ENCODE peak calls at places on chromosomes 4 and X, in six cellular contexts. U is HFF-Myc, D is LNCaP clone FGC, V is AG04449, T is GM12865, S is GM12878. W is an unnamed sample.

GRCh38 chr4:183424109-183424751 is 20.2 kb upstream of the CDKN2AIP start:
- DNase-seq in U (no peak), D (no peak), V (no peak), T (no peak), S (no peak), W (no peak)

GRCh38 chrX:114774691-114775090 is 190.8 kb downstream of the HTR2C start:
- DNase-seq in U (no peak), D (no peak), V (no peak), T (no peak), S (no peak), W (peak)

GRCh38 chrX:8520791-8521190 is 56.2 kb downstream of the VCX3B start:
- DNase-seq in U (no peak), D (no peak), V (no peak), T (no peak), S (no peak), W (no peak)

GRCh38 chr4:77358315-77358928 is 201.4 kb downstream of the CCNG2 start:
- DNase-seq in U (peak), D (peak), V (no peak), T (peak), S (no peak), W (peak)

GRCh38 chrX:78075787-78076389 is 28.2 kb upstream of the PGK1 start:
- DNase-seq in U (no peak), D (no peak), V (no peak), T (no peak), S (no peak), W (no peak)

GRCh38 chrX:109774706-109775105 is 41.6 kb upstream of the ACSL4 start:
- DNase-seq in U (peak), D (no peak), V (peak), T (peak), S (peak), W (peak)

GRCh38 chr4:6105311-6105911 is 87.2 kb upstream of the C4orf50 start:
- DNase-seq in U (no peak), D (no peak), V (no peak), T (no peak), S (no peak), W (no peak)

GRCh38 chr4:138632856-138633255 is 382.7 kb upstream of the NOCT start:
- DNase-seq in U (no peak), D (no peak), V (no peak), T (no peak), S (no peak), W (no peak)

GRCh38 chr4:86160423-86160822 is 199.4 kb downstream of the MAPK10 start:
- DNase-seq in U (no peak), D (no peak), V (no peak), T (no peak), S (no peak), W (peak)

GRCh38 chr4:44160776-44161377 is 287.7 kb downstream of the KCTD8 start:
- DNase-seq in U (no peak), D (no peak), V (no peak), T (no peak), S (no peak), W (peak)

GRCh38 chr4:186137193-186137792 is 32.8 kb downstream of the FAM149A start:
- DNase-seq in U (no peak), D (no peak), V (no peak), T (peak), S (no peak), W (peak)
- TF ChIP-seq CTCF in U (peak), D (peak), V (peak), T (peak), S (peak), W (peak)

DNA sequence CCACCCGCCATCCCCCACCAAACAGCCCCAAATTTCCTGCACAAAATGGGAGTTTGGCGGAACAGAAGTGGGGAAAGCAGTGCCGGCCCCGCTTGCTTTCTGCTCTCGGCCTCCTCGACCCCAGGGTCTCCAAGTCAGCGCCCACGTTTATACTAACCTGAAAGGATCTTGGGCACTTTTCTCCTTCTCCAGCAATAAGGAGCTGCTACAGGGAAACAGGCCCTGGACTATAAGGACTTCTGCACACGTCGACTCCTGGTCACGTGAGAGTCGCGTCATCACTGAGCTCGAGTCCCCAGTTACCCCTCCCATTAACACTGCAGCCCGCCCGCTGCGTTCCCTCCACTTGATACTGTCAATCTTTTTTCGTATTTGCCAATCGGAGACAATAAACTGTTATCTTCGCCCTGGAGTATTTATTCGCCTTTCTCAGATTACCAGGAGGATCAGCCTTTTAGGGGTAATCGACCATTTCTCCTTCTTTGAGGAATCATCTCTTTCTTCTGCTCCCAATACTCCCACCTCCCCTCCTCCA is at the start of gene TCEAL8:
- DNase-seq in U (peak), D (peak), V (no peak), T (peak), S (peak), W (peak)
- H3K4me3 ChIP-seq in U (peak), D (peak), V (peak), T (peak), S (peak), W (peak)

GRCh38 chrX:3250946-3251345 is 95.5 kb downstream of the MXRA5 start:
- DNase-seq in U (no peak), D (no peak), V (no peak), T (no peak), S (no peak), W (no peak)

GRCh38 chrX:3244203-3244743 is 102.2 kb downstream of the MXRA5 start:
- DNase-seq in U (no peak), D (no peak), V (peak), T (no peak), S (no peak), W (peak)

GRCh38 chrX:3244955-3245354 is 101.5 kb downstream of the MXRA5 start:
- DNase-seq in U (no peak), D (no peak), V (no peak), T (no peak), S (no peak), W (peak)
- TF ChIP-seq CTCF in U (no peak), D (no peak), V (no peak), T (no peak), S (no peak), W (no peak)

DNA sequence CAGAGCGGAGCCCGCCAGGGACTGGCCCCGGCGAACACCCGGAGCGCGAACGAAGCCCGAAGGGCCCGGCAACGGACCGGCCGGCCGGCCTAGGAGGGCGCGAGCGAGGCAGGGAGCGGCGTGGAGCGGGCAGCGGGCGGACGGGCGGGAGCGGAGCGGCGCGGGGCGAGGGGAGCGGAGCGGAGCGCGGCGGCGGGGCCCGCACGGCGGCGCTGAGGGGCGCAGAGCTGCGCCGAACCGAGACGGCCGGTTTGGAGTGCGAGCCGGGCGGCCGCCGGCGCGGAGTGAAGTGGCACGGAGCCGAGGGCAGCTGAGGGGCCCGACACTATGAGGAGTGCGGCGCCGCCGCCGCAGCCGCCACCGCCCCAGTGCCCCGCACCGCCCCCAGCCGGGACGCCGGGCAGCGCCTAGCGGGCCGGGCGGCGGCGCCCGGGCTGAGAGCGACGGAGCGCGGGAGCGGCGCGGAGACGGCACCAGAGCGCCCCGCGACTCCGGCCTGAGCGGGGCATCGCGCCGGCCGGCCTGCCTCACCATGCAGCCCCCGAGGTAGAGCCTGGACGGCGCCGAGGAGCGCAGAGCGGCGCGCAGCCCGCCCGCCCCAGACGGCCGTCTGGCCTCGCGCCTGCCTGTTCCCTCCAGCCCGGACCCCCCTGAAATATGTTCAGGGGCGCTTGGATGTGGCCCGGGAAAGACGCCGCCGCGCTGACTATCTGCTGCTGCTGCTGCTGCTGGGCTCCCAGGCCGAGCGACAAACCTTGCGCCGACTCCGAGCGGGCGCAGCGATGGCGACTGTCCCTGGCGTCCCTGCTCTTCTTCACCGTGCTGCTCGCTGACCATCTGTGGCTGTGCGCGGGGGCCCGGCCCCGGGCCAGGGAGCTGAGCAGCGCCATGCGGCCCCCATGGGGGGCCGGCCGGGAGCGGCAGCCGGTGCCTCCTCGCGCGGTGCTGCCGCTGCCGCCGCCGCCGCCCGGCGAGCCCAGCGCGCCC is 793 bp downstream of the NALF2 start:
- DNase-seq in U (no peak), D (no peak), V (no peak), T (no peak), S (no peak), W (no peak)
- H3K4me3 ChIP-seq in U (no peak), D (peak), V (no peak), T (no peak), S (no peak), W (peak)

W was measured in cardiac fibroblast.